ENCODE peak calls at places on chromosomes 1 and 21, in five cellular contexts. One of them, this sample, is unnamed.
A peak's percentile ranks its signal among the peaks of the same experiment; 100 is the strongest.

GRCh38 chr1:205962821-205963221 is 19.6 kb upstream of the SLC26A9 start:
- DNase-seq in prostate gland: no peak
- DNase-seq in brain microvascular endothelial cell: no peak
- DNase-seq in GM20000: no peak
- DNase-seq in CD8-positive, alpha-beta T cell: no peak
- DNase-seq in this sample: no peak

GRCh38 chr1:180397190-180397589 is 105.2 kb downstream of the ACBD6 start:
- DNase-seq in brain microvascular endothelial cell: no peak
- DNase-seq in GM20000: no peak
- DNase-seq in CD8-positive, alpha-beta T cell: no peak
- DNase-seq in prostate gland: no peak
- DNase-seq in this sample: no peak

GRCh38 chr1:199821029-199821779 is 206.3 kb upstream of the NR5A2 start:
- DNase-seq in prostate gland: no peak
- DNase-seq in GM20000: no peak
- DNase-seq in brain microvascular endothelial cell: no peak
- DNase-seq in CD8-positive, alpha-beta T cell: no peak
- DNase-seq in this sample: no peak

GRCh38 chr1:161427733-161428516 is 60.2 kb upstream of the CFAP126 start:
- DNase-seq in GM20000: peak; percentile 41
- DNase-seq in CD8-positive, alpha-beta T cell: no peak
- DNase-seq in prostate gland: no peak
- DNase-seq in brain microvascular endothelial cell: peak; percentile 59
- DNase-seq in this sample: peak; percentile 54

GRCh38 chr1:173020138-173020742 is 30.5 kb downstream of the TNFSF18 start:
- DNase-seq in CD8-positive, alpha-beta T cell: no peak
- DNase-seq in GM20000: peak; percentile 54
- DNase-seq in brain microvascular endothelial cell: no peak
- DNase-seq in prostate gland: no peak
- DNase-seq in this sample: no peak

GRCh38 chr1:229029644-229030235 is 241.2 kb upstream of the RAB4A start:
- DNase-seq in brain microvascular endothelial cell: no peak
- DNase-seq in CD8-positive, alpha-beta T cell: no peak
- DNase-seq in GM20000: no peak
- DNase-seq in prostate gland: no peak
- DNase-seq in this sample: no peak

GRCh38 chr21:42411197-42411869 is 7.6 kb downstream of the UBASH3A start:
- DNase-seq in CD8-positive, alpha-beta T cell: peak; percentile 46
- DNase-seq in prostate gland: no peak
- DNase-seq in GM20000: no peak
- DNase-seq in brain microvascular endothelial cell: no peak
- DNase-seq in this sample: no peak

GRCh38 chr1:156675715-156676311 is 1.4 kb downstream of the NES start:
- DNase-seq in brain microvascular endothelial cell: no peak
- DNase-seq in CD8-positive, alpha-beta T cell: no peak
- DNase-seq in GM20000: no peak
- DNase-seq in prostate gland: no peak
- DNase-seq in this sample: no peak

GRCh38 chr1:119554188-119554587 is 47.2 kb downstream of the HSD3B1 start:
- DNase-seq in brain microvascular endothelial cell: peak; percentile 90
- DNase-seq in prostate gland: no peak
- DNase-seq in GM20000: no peak
- DNase-seq in CD8-positive, alpha-beta T cell: no peak
- DNase-seq in this sample: peak; percentile 91

GRCh38 chr1:6918908-6919511 is 133.8 kb downstream of the CAMTA1 start:
- DNase-seq in prostate gland: no peak
- DNase-seq in GM20000: no peak
- DNase-seq in brain microvascular endothelial cell: no peak
- DNase-seq in CD8-positive, alpha-beta T cell: no peak
- DNase-seq in this sample: no peak

GRCh38 chr1:154833841-154834240 is 36.2 kb downstream of the KCNN3 start:
- DNase-seq in CD8-positive, alpha-beta T cell: no peak
- DNase-seq in prostate gland: no peak
- DNase-seq in brain microvascular endothelial cell: no peak
- DNase-seq in GM20000: no peak
- DNase-seq in this sample: no peak

GRCh38 chr1:7534061-7534825 is 236.9 kb upstream of the VAMP3 start:
- DNase-seq in GM20000: no peak
- DNase-seq in prostate gland: no peak
- DNase-seq in CD8-positive, alpha-beta T cell: no peak
- DNase-seq in brain microvascular endothelial cell: no peak
- DNase-seq in this sample: no peak

GRCh38 chr1:40153073-40153770 is 8.0 kb upstream of the RLF start:
- DNase-seq in GM20000: peak; percentile 38
- DNase-seq in prostate gland: peak; percentile 28
- DNase-seq in brain microvascular endothelial cell: peak; percentile 46
- DNase-seq in CD8-positive, alpha-beta T cell: no peak
- DNase-seq in this sample: peak; percentile 82

GRCh38 chr1:200969726-200970521 is 53.6 kb downstream of the KIF21B start:
- DNase-seq in GM20000: peak; percentile 88
- DNase-seq in brain microvascular endothelial cell: no peak
- DNase-seq in prostate gland: no peak
- DNase-seq in CD8-positive, alpha-beta T cell: no peak
- DNase-seq in this sample: no peak

GRCh38 chr1:19213580-19213979 is 3.5 kb upstream of the UBR4 start:
- DNase-seq in brain microvascular endothelial cell: no peak
- DNase-seq in CD8-positive, alpha-beta T cell: no peak
- DNase-seq in prostate gland: no peak
- DNase-seq in GM20000: no peak
- DNase-seq in this sample: no peak

GRCh38 chr1:115237507-115237906 is 100.5 kb downstream of the NGF start:
- DNase-seq in prostate gland: no peak
- DNase-seq in CD8-positive, alpha-beta T cell: no peak
- DNase-seq in brain microvascular endothelial cell: peak; percentile 20
- DNase-seq in GM20000: no peak
- DNase-seq in this sample: no peak

GRCh38 chr1:183910780-183911179 is 105.9 kb downstream of the RGL1 start:
- DNase-seq in prostate gland: no peak
- DNase-seq in CD8-positive, alpha-beta T cell: no peak
- DNase-seq in brain microvascular endothelial cell: no peak
- DNase-seq in GM20000: no peak
- DNase-seq in this sample: peak; percentile 21

GRCh38 chr1:193545171-193545570 is 358.8 kb upstream of the B3GALT2 start:
- DNase-seq in GM20000: no peak
- DNase-seq in CD8-positive, alpha-beta T cell: no peak
- DNase-seq in prostate gland: no peak
- DNase-seq in brain microvascular endothelial cell: no peak
- DNase-seq in this sample: no peak

GRCh38 chr1:227654858-227655752 is 80.0 kb downstream of the JMJD4 start:
- DNase-seq in brain microvascular endothelial cell: no peak
- DNase-seq in GM20000: no peak
- DNase-seq in prostate gland: no peak
- DNase-seq in CD8-positive, alpha-beta T cell: no peak
- DNase-seq in this sample: peak; percentile 1

GRCh38 chr1:172917972-172918371 is 132.8 kb downstream of the TNFSF18 start:
- DNase-seq in prostate gland: no peak
- DNase-seq in GM20000: no peak
- DNase-seq in brain microvascular endothelial cell: peak; percentile 96
- DNase-seq in CD8-positive, alpha-beta T cell: no peak
- DNase-seq in this sample: peak; percentile 96

GRCh38 chr1:178536329-178536728 is 23.4 kb downstream of the TEX35 start:
- DNase-seq in CD8-positive, alpha-beta T cell: no peak
- DNase-seq in prostate gland: no peak
- DNase-seq in GM20000: no peak
- DNase-seq in brain microvascular endothelial cell: no peak
- DNase-seq in this sample: no peak

GRCh38 chr1:178537445-178538090 is 24.7 kb downstream of the TEX35 start:
- DNase-seq in GM20000: no peak
- DNase-seq in prostate gland: no peak
- DNase-seq in brain microvascular endothelial cell: no peak
- DNase-seq in CD8-positive, alpha-beta T cell: no peak
- DNase-seq in this sample: no peak

GRCh38 chr1:178538192-178538916 is 25.4 kb downstream of the TEX35 start:
- DNase-seq in prostate gland: no peak
- DNase-seq in GM20000: no peak
- DNase-seq in CD8-positive, alpha-beta T cell: no peak
- DNase-seq in brain microvascular endothelial cell: peak; percentile 72
- DNase-seq in this sample: peak; percentile 51

GRCh38 chr1:178539291-178539690 is 26.4 kb downstream of the TEX35 start:
- DNase-seq in brain microvascular endothelial cell: no peak
- DNase-seq in CD8-positive, alpha-beta T cell: no peak
- DNase-seq in GM20000: no peak
- DNase-seq in prostate gland: no peak
- DNase-seq in this sample: no peak

GRCh38 chr1:178536844-178537371 is 24.0 kb downstream of the TEX35 start:
- DNase-seq in prostate gland: no peak
- DNase-seq in CD8-positive, alpha-beta T cell: no peak
- DNase-seq in brain microvascular endothelial cell: peak; percentile 95
- DNase-seq in GM20000: no peak
- DNase-seq in this sample: peak; percentile 96
- TF ChIP-seq CTCF in prostate gland: no peak
- TF ChIP-seq CTCF in CD8-positive, alpha-beta T cell: no peak
- TF ChIP-seq CTCF in brain microvascular endothelial cell: no peak
- TF ChIP-seq CTCF in GM20000: no peak
- TF ChIP-seq CTCF in this sample: no peak

GRCh38 chr21:45880097-45881068 is 101.2 kb upstream of the COL6A1 start:
- DNase-seq in GM20000: peak; percentile 79
- DNase-seq in prostate gland: peak; percentile 39
- DNase-seq in brain microvascular endothelial cell: peak; percentile 76
- DNase-seq in CD8-positive, alpha-beta T cell: peak; percentile 75
- DNase-seq in this sample: peak; percentile 80
- TF ChIP-seq CTCF in GM20000: peak; percentile 72
- TF ChIP-seq CTCF in prostate gland: peak; percentile 47
- TF ChIP-seq CTCF in brain microvascular endothelial cell: peak; percentile 83
- TF ChIP-seq CTCF in CD8-positive, alpha-beta T cell: peak; percentile 73
- TF ChIP-seq CTCF in this sample: peak; percentile 70

DNA sequence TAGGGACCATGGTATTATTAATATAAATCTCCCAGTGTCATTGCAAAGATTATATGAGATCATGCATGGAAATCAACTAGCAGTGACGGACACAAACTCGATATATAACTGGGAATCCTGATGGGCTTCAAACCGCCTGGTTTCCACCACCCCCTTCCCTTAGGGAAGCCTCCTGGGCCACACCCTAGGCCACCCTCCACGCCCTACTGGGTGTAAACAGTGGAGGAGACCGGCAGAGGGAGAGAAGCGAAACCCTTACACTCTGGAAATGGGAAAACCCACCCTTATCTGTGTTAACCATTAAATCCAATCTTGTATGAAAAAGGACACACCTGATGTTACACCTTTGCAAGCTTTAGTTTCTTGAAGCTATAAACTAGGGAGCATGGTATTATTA is 591 bp upstream of the ZNHIT6 start:
- DNase-seq in prostate gland: no peak
- DNase-seq in brain microvascular endothelial cell: no peak
- DNase-seq in GM20000: no peak
- DNase-seq in CD8-positive, alpha-beta T cell: no peak
- DNase-seq in this sample: no peak
- TF ChIP-seq CTCF in prostate gland: no peak
- TF ChIP-seq CTCF in brain microvascular endothelial cell: no peak
- TF ChIP-seq CTCF in GM20000: no peak
- TF ChIP-seq CTCF in CD8-positive, alpha-beta T cell: no peak
- TF ChIP-seq CTCF in this sample: no peak

GRCh38 chr1:113109908-113110554 is 37.0 kb downstream of the LRIG2 start:
- DNase-seq in CD8-positive, alpha-beta T cell: no peak
- DNase-seq in prostate gland: peak; percentile 49
- DNase-seq in brain microvascular endothelial cell: peak; percentile 96
- DNase-seq in GM20000: no peak
- DNase-seq in this sample: peak; percentile 98
- TF ChIP-seq CTCF in CD8-positive, alpha-beta T cell: no peak
- TF ChIP-seq CTCF in prostate gland: no peak
- TF ChIP-seq CTCF in brain microvascular endothelial cell: peak; percentile 50
- TF ChIP-seq CTCF in GM20000: no peak
- TF ChIP-seq CTCF in this sample: peak; percentile 52

DNA sequence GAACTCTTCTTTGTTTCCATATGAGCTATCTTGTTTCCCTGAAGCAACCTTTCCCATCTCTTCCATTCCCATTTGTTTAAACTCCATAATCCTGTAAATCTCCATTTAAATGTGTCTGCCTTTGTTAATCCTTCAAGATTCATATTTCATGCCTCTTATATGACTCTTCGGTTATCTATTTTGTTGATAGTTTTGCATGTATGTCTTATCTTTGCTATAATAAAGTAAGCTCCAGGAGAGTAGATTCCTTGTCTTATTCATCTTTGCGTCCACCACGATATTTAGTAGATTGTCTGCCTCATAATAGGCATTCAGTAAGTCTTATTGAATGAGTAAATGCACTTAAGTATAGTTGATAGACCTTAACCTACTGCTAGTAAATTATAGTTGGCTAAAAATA is 18.4 kb downstream of the CLIC4 start:
- DNase-seq in GM20000: no peak
- DNase-seq in CD8-positive, alpha-beta T cell: no peak
- DNase-seq in prostate gland: no peak
- DNase-seq in brain microvascular endothelial cell: no peak
- DNase-seq in this sample: no peak
- TF ChIP-seq CTCF in GM20000: no peak
- TF ChIP-seq CTCF in CD8-positive, alpha-beta T cell: no peak
- TF ChIP-seq CTCF in prostate gland: no peak
- TF ChIP-seq CTCF in brain microvascular endothelial cell: no peak
- TF ChIP-seq CTCF in this sample: no peak